ENCODE peak calls at places on chromosomes 5 and 9, in nine cellular contexts. One of them, this sample, is unnamed.

GRCh38 chr9:112531666-112532282 is 45.1 kb downstream of the KIAA1958 start:
- DNase-seq in NCI-H1092: no peak
- DNase-seq in activated CD8-positive, alpha-beta memory T cell treated with anti-CD3 and anti-CD28 coated beads, Interleukin-2, amount 50 U/mL, for 48 hours: no peak
- DNase-seq in activated CD8-positive, alpha-beta T cell treated with anti-CD3 and anti-CD28 coated beads for 36 hours: no peak
- DNase-seq in tibial artery: no peak
- DNase-seq in coronary artery: no peak
- DNase-seq in Karpas-422: no peak
- DNase-seq in fibroblast of lung: no peak
- DNase-seq in bronchial epithelial cell: no peak
- DNase-seq in this sample: no peak

GRCh38 chr9:116494815-116495634 is 192.1 kb upstream of the TRIM32 start:
- DNase-seq in bronchial epithelial cell: peak
- DNase-seq in tibial artery: no peak
- DNase-seq in coronary artery: no peak
- DNase-seq in activated CD8-positive, alpha-beta T cell treated with anti-CD3 and anti-CD28 coated beads for 36 hours: peak
- DNase-seq in fibroblast of lung: no peak
- DNase-seq in NCI-H1092: peak
- DNase-seq in activated CD8-positive, alpha-beta memory T cell treated with anti-CD3 and anti-CD28 coated beads, Interleukin-2, amount 50 U/mL, for 48 hours: peak
- DNase-seq in Karpas-422: peak
- DNase-seq in this sample: peak

GRCh38 chr9:114060070-114060469 is 18.0 kb downstream of the AMBP start:
- DNase-seq in bronchial epithelial cell: no peak
- DNase-seq in coronary artery: no peak
- DNase-seq in fibroblast of lung: no peak
- DNase-seq in NCI-H1092: no peak
- DNase-seq in Karpas-422: no peak
- DNase-seq in activated CD8-positive, alpha-beta memory T cell treated with anti-CD3 and anti-CD28 coated beads, Interleukin-2, amount 50 U/mL, for 48 hours: no peak
- DNase-seq in tibial artery: no peak
- DNase-seq in activated CD8-positive, alpha-beta T cell treated with anti-CD3 and anti-CD28 coated beads for 36 hours: no peak
- DNase-seq in this sample: no peak

GRCh38 chr9:91361294-91362201 is at the start of gene AUH:
- DNase-seq in tibial artery: peak
- DNase-seq in bronchial epithelial cell: peak
- DNase-seq in fibroblast of lung: peak
- DNase-seq in NCI-H1092: peak
- DNase-seq in activated CD8-positive, alpha-beta memory T cell treated with anti-CD3 and anti-CD28 coated beads, Interleukin-2, amount 50 U/mL, for 48 hours: peak
- DNase-seq in Karpas-422: peak
- DNase-seq in coronary artery: peak
- DNase-seq in activated CD8-positive, alpha-beta T cell treated with anti-CD3 and anti-CD28 coated beads for 36 hours: peak
- DNase-seq in this sample: peak

GRCh38 chr5:565782-566445 is 41.7 kb upstream of the SLC9A3 start:
- DNase-seq in activated CD8-positive, alpha-beta memory T cell treated with anti-CD3 and anti-CD28 coated beads, Interleukin-2, amount 50 U/mL, for 48 hours: peak
- DNase-seq in Karpas-422: no peak
- DNase-seq in coronary artery: no peak
- DNase-seq in activated CD8-positive, alpha-beta T cell treated with anti-CD3 and anti-CD28 coated beads for 36 hours: peak
- DNase-seq in fibroblast of lung: peak
- DNase-seq in bronchial epithelial cell: peak
- DNase-seq in tibial artery: no peak
- DNase-seq in NCI-H1092: no peak
- DNase-seq in this sample: no peak

GRCh38 chr9:115369322-115369957 is 251.5 kb upstream of the TNC start:
- DNase-seq in bronchial epithelial cell: peak
- DNase-seq in Karpas-422: no peak
- DNase-seq in NCI-H1092: peak
- DNase-seq in tibial artery: no peak
- DNase-seq in activated CD8-positive, alpha-beta T cell treated with anti-CD3 and anti-CD28 coated beads for 36 hours: no peak
- DNase-seq in activated CD8-positive, alpha-beta memory T cell treated with anti-CD3 and anti-CD28 coated beads, Interleukin-2, amount 50 U/mL, for 48 hours: no peak
- DNase-seq in coronary artery: no peak
- DNase-seq in fibroblast of lung: peak
- DNase-seq in this sample: peak

GRCh38 chr5:5063533-5063953 is 76.6 kb upstream of the ADAMTS16 start:
- DNase-seq in bronchial epithelial cell: no peak
- DNase-seq in tibial artery: no peak
- DNase-seq in Karpas-422: no peak
- DNase-seq in activated CD8-positive, alpha-beta T cell treated with anti-CD3 and anti-CD28 coated beads for 36 hours: no peak
- DNase-seq in activated CD8-positive, alpha-beta memory T cell treated with anti-CD3 and anti-CD28 coated beads, Interleukin-2, amount 50 U/mL, for 48 hours: no peak
- DNase-seq in coronary artery: no peak
- DNase-seq in fibroblast of lung: no peak
- DNase-seq in NCI-H1092: no peak
- DNase-seq in this sample: no peak

GRCh38 chr5:36584009-36584875 is 22.2 kb upstream of the SLC1A3 start:
- DNase-seq in coronary artery: no peak
- DNase-seq in NCI-H1092: no peak
- DNase-seq in Karpas-422: no peak
- DNase-seq in fibroblast of lung: no peak
- DNase-seq in activated CD8-positive, alpha-beta T cell treated with anti-CD3 and anti-CD28 coated beads for 36 hours: no peak
- DNase-seq in tibial artery: no peak
- DNase-seq in bronchial epithelial cell: no peak
- DNase-seq in activated CD8-positive, alpha-beta memory T cell treated with anti-CD3 and anti-CD28 coated beads, Interleukin-2, amount 50 U/mL, for 48 hours: no peak
- DNase-seq in this sample: no peak

GRCh38 chr5:151905639-151906038 is 19.0 kb downstream of the GLRA1 start:
- DNase-seq in activated CD8-positive, alpha-beta T cell treated with anti-CD3 and anti-CD28 coated beads for 36 hours: no peak
- DNase-seq in Karpas-422: no peak
- DNase-seq in bronchial epithelial cell: peak
- DNase-seq in coronary artery: no peak
- DNase-seq in tibial artery: no peak
- DNase-seq in NCI-H1092: no peak
- DNase-seq in fibroblast of lung: no peak
- DNase-seq in activated CD8-positive, alpha-beta memory T cell treated with anti-CD3 and anti-CD28 coated beads, Interleukin-2, amount 50 U/mL, for 48 hours: no peak
- DNase-seq in this sample: no peak

GRCh38 chr5:9231842-9232241 is 314.0 kb downstream of the SEMA5A start:
- DNase-seq in fibroblast of lung: no peak
- DNase-seq in activated CD8-positive, alpha-beta T cell treated with anti-CD3 and anti-CD28 coated beads for 36 hours: no peak
- DNase-seq in NCI-H1092: no peak
- DNase-seq in Karpas-422: no peak
- DNase-seq in bronchial epithelial cell: no peak
- DNase-seq in tibial artery: no peak
- DNase-seq in coronary artery: no peak
- DNase-seq in activated CD8-positive, alpha-beta memory T cell treated with anti-CD3 and anti-CD28 coated beads, Interleukin-2, amount 50 U/mL, for 48 hours: no peak
- DNase-seq in this sample: no peak

GRCh38 chr9:91395106-91395552 is 28.5 kb downstream of the NFIL3 start:
- DNase-seq in NCI-H1092: no peak
- DNase-seq in fibroblast of lung: peak
- DNase-seq in Karpas-422: no peak
- DNase-seq in bronchial epithelial cell: peak
- DNase-seq in tibial artery: no peak
- DNase-seq in coronary artery: no peak
- DNase-seq in activated CD8-positive, alpha-beta T cell treated with anti-CD3 and anti-CD28 coated beads for 36 hours: no peak
- DNase-seq in activated CD8-positive, alpha-beta memory T cell treated with anti-CD3 and anti-CD28 coated beads, Interleukin-2, amount 50 U/mL, for 48 hours: no peak
- DNase-seq in this sample: peak

GRCh38 chr5:154761062-154761740 is 6.0 kb downstream of the LARP1 start:
- DNase-seq in bronchial epithelial cell: peak
- DNase-seq in coronary artery: no peak
- DNase-seq in NCI-H1092: no peak
- DNase-seq in activated CD8-positive, alpha-beta T cell treated with anti-CD3 and anti-CD28 coated beads for 36 hours: peak
- DNase-seq in Karpas-422: no peak
- DNase-seq in fibroblast of lung: no peak
- DNase-seq in activated CD8-positive, alpha-beta memory T cell treated with anti-CD3 and anti-CD28 coated beads, Interleukin-2, amount 50 U/mL, for 48 hours: no peak
- DNase-seq in tibial artery: no peak
- DNase-seq in this sample: no peak

GRCh38 chr9:136138566-136138965 is 19.9 kb upstream of the TMEM250 start:
- DNase-seq in Karpas-422: peak
- DNase-seq in coronary artery: no peak
- DNase-seq in NCI-H1092: peak
- DNase-seq in fibroblast of lung: peak
- DNase-seq in bronchial epithelial cell: no peak
- DNase-seq in tibial artery: no peak
- DNase-seq in activated CD8-positive, alpha-beta memory T cell treated with anti-CD3 and anti-CD28 coated beads, Interleukin-2, amount 50 U/mL, for 48 hours: peak
- DNase-seq in activated CD8-positive, alpha-beta T cell treated with anti-CD3 and anti-CD28 coated beads for 36 hours: peak
- DNase-seq in this sample: peak

GRCh38 chr5:88785396-88786216 is 97.4 kb downstream of the MEF2C start:
- DNase-seq in tibial artery: peak
- DNase-seq in NCI-H1092: no peak
- DNase-seq in activated CD8-positive, alpha-beta memory T cell treated with anti-CD3 and anti-CD28 coated beads, Interleukin-2, amount 50 U/mL, for 48 hours: no peak
- DNase-seq in Karpas-422: no peak
- DNase-seq in activated CD8-positive, alpha-beta T cell treated with anti-CD3 and anti-CD28 coated beads for 36 hours: peak
- DNase-seq in coronary artery: no peak
- DNase-seq in bronchial epithelial cell: peak
- DNase-seq in fibroblast of lung: peak
- DNase-seq in this sample: peak

GRCh38 chr5:11655681-11656080 is 248.6 kb downstream of the CTNND2 start:
- DNase-seq in activated CD8-positive, alpha-beta T cell treated with anti-CD3 and anti-CD28 coated beads for 36 hours: no peak
- DNase-seq in Karpas-422: no peak
- DNase-seq in fibroblast of lung: no peak
- DNase-seq in tibial artery: no peak
- DNase-seq in coronary artery: no peak
- DNase-seq in NCI-H1092: no peak
- DNase-seq in bronchial epithelial cell: no peak
- DNase-seq in activated CD8-positive, alpha-beta memory T cell treated with anti-CD3 and anti-CD28 coated beads, Interleukin-2, amount 50 U/mL, for 48 hours: no peak
- DNase-seq in this sample: no peak

GRCh38 chr5:59785701-59786100 is 107.8 kb downstream of the PDE4D start:
- DNase-seq in bronchial epithelial cell: peak
- DNase-seq in coronary artery: no peak
- DNase-seq in tibial artery: no peak
- DNase-seq in NCI-H1092: no peak
- DNase-seq in Karpas-422: no peak
- DNase-seq in activated CD8-positive, alpha-beta T cell treated with anti-CD3 and anti-CD28 coated beads for 36 hours: no peak
- DNase-seq in fibroblast of lung: no peak
- DNase-seq in activated CD8-positive, alpha-beta memory T cell treated with anti-CD3 and anti-CD28 coated beads, Interleukin-2, amount 50 U/mL, for 48 hours: no peak
- DNase-seq in this sample: no peak

GRCh38 chr5:28567050-28567449 is 1528.7 kb upstream of the CDH9 start:
- DNase-seq in bronchial epithelial cell: no peak
- DNase-seq in Karpas-422: no peak
- DNase-seq in activated CD8-positive, alpha-beta T cell treated with anti-CD3 and anti-CD28 coated beads for 36 hours: no peak
- DNase-seq in coronary artery: no peak
- DNase-seq in fibroblast of lung: no peak
- DNase-seq in activated CD8-positive, alpha-beta memory T cell treated with anti-CD3 and anti-CD28 coated beads, Interleukin-2, amount 50 U/mL, for 48 hours: no peak
- DNase-seq in tibial artery: no peak
- DNase-seq in NCI-H1092: no peak
- DNase-seq in this sample: no peak

GRCh38 chr9:125613156-125613555 is 93.9 kb downstream of the MAPKAP1 start:
- DNase-seq in bronchial epithelial cell: no peak
- DNase-seq in activated CD8-positive, alpha-beta T cell treated with anti-CD3 and anti-CD28 coated beads for 36 hours: no peak
- DNase-seq in NCI-H1092: no peak
- DNase-seq in tibial artery: no peak
- DNase-seq in activated CD8-positive, alpha-beta memory T cell treated with anti-CD3 and anti-CD28 coated beads, Interleukin-2, amount 50 U/mL, for 48 hours: no peak
- DNase-seq in fibroblast of lung: no peak
- DNase-seq in Karpas-422: no peak
- DNase-seq in coronary artery: no peak
- DNase-seq in this sample: no peak

GRCh38 chr9:128860937-128861336 is 20.8 kb downstream of the KYAT1 start:
- DNase-seq in NCI-H1092: no peak
- DNase-seq in tibial artery: no peak
- DNase-seq in coronary artery: no peak
- DNase-seq in bronchial epithelial cell: no peak
- DNase-seq in activated CD8-positive, alpha-beta T cell treated with anti-CD3 and anti-CD28 coated beads for 36 hours: no peak
- DNase-seq in fibroblast of lung: no peak
- DNase-seq in Karpas-422: no peak
- DNase-seq in activated CD8-positive, alpha-beta memory T cell treated with anti-CD3 and anti-CD28 coated beads, Interleukin-2, amount 50 U/mL, for 48 hours: no peak
- DNase-seq in this sample: no peak

GRCh38 chr9:93206576-93207155 is 22.7 kb downstream of the WNK2 start:
- DNase-seq in NCI-H1092: no peak
- DNase-seq in tibial artery: no peak
- DNase-seq in bronchial epithelial cell: no peak
- DNase-seq in activated CD8-positive, alpha-beta memory T cell treated with anti-CD3 and anti-CD28 coated beads, Interleukin-2, amount 50 U/mL, for 48 hours: no peak
- DNase-seq in fibroblast of lung: no peak
- DNase-seq in activated CD8-positive, alpha-beta T cell treated with anti-CD3 and anti-CD28 coated beads for 36 hours: no peak
- DNase-seq in coronary artery: no peak
- DNase-seq in Karpas-422: peak
- DNase-seq in this sample: no peak

GRCh38 chr5:56669534-56670483 is 145.5 kb upstream of the MAP3K1 start:
- DNase-seq in activated CD8-positive, alpha-beta memory T cell treated with anti-CD3 and anti-CD28 coated beads, Interleukin-2, amount 50 U/mL, for 48 hours: peak
- DNase-seq in Karpas-422: peak
- DNase-seq in coronary artery: no peak
- DNase-seq in activated CD8-positive, alpha-beta T cell treated with anti-CD3 and anti-CD28 coated beads for 36 hours: peak
- DNase-seq in bronchial epithelial cell: peak
- DNase-seq in NCI-H1092: peak
- DNase-seq in tibial artery: peak
- DNase-seq in fibroblast of lung: peak
- DNase-seq in this sample: no peak

GRCh38 chr9:114266969-114267368 is 55.9 kb upstream of the ORM1 start:
- DNase-seq in fibroblast of lung: no peak
- DNase-seq in activated CD8-positive, alpha-beta T cell treated with anti-CD3 and anti-CD28 coated beads for 36 hours: no peak
- DNase-seq in Karpas-422: no peak
- DNase-seq in activated CD8-positive, alpha-beta memory T cell treated with anti-CD3 and anti-CD28 coated beads, Interleukin-2, amount 50 U/mL, for 48 hours: no peak
- DNase-seq in tibial artery: no peak
- DNase-seq in NCI-H1092: no peak
- DNase-seq in bronchial epithelial cell: no peak
- DNase-seq in coronary artery: no peak
- DNase-seq in this sample: no peak

GRCh38 chr5:96050273-96050880 is 88.7 kb upstream of the ELL2 start:
- DNase-seq in coronary artery: no peak
- DNase-seq in NCI-H1092: no peak
- DNase-seq in activated CD8-positive, alpha-beta memory T cell treated with anti-CD3 and anti-CD28 coated beads, Interleukin-2, amount 50 U/mL, for 48 hours: no peak
- DNase-seq in Karpas-422: no peak
- DNase-seq in activated CD8-positive, alpha-beta T cell treated with anti-CD3 and anti-CD28 coated beads for 36 hours: no peak
- DNase-seq in tibial artery: no peak
- DNase-seq in bronchial epithelial cell: no peak
- DNase-seq in fibroblast of lung: no peak
- DNase-seq in this sample: no peak

This sample was measured in NCI-H460.